ENCODE peak calls at places on chromosomes 2 and 18, in five cellular contexts. One of them, this sample, is unnamed.

GRCh38 chr18:59357928-59358327 is 1.1 kb downstream of the LMAN1 start:
- DNase-seq in upper lobe of left lung: no peak
- DNase-seq in IMR-90: peak; percentile 92
- DNase-seq in HCT116: peak; percentile 4
- DNase-seq in lower lobe of right lung: no peak
- DNase-seq in this sample: peak; percentile 77

GRCh38 chr2:238875531-238876231 is 27.8 kb downstream of the TWIST2 start:
- DNase-seq in IMR-90: no peak
- DNase-seq in HCT116: no peak
- DNase-seq in upper lobe of left lung: no peak
- DNase-seq in lower lobe of right lung: no peak
- DNase-seq in this sample: no peak

GRCh38 chr2:113089907-113090306 is 22.1 kb downstream of the IL1F10 start:
- DNase-seq in lower lobe of right lung: no peak
- DNase-seq in upper lobe of left lung: no peak
- DNase-seq in HCT116: no peak
- DNase-seq in IMR-90: no peak
- DNase-seq in this sample: no peak

GRCh38 chr2:201707142-201707541 is 8.7 kb upstream of the MPP4 start:
- DNase-seq in lower lobe of right lung: no peak
- DNase-seq in HCT116: no peak
- DNase-seq in IMR-90: no peak
- DNase-seq in upper lobe of left lung: no peak
- DNase-seq in this sample: no peak

GRCh38 chr2:215319500-215319899 is 7.6 kb downstream of the ATIC start:
- DNase-seq in IMR-90: no peak
- DNase-seq in lower lobe of right lung: no peak
- DNase-seq in HCT116: no peak
- DNase-seq in upper lobe of left lung: no peak
- DNase-seq in this sample: no peak

GRCh38 chr2:172404824-172405223 is 22.6 kb upstream of the ITGA6 start:
- DNase-seq in IMR-90: peak; percentile 91
- DNase-seq in HCT116: no peak
- DNase-seq in lower lobe of right lung: no peak
- DNase-seq in upper lobe of left lung: no peak
- DNase-seq in this sample: peak; percentile 82

GRCh38 chr2:37573818-37574388 is 97.5 kb downstream of the CDC42EP3 start:
- DNase-seq in IMR-90: peak; percentile 54
- DNase-seq in lower lobe of right lung: no peak
- DNase-seq in HCT116: no peak
- DNase-seq in upper lobe of left lung: no peak
- DNase-seq in this sample: no peak

GRCh38 chr2:38260469-38260868 is 116.6 kb downstream of the ATL2 start:
- DNase-seq in lower lobe of right lung: no peak
- DNase-seq in HCT116: no peak
- DNase-seq in upper lobe of left lung: no peak
- DNase-seq in IMR-90: no peak
- DNase-seq in this sample: no peak

GRCh38 chr2:201363857-201364560 is 6.9 kb upstream of the FLACC1 start:
- DNase-seq in IMR-90: peak; percentile 71
- DNase-seq in lower lobe of right lung: no peak
- DNase-seq in upper lobe of left lung: no peak
- DNase-seq in HCT116: peak; percentile 24
- DNase-seq in this sample: peak; percentile 70

GRCh38 chr2:20448246-20449046 is 1.6 kb downstream of the RHOB start:
- DNase-seq in upper lobe of left lung: peak; percentile 18
- DNase-seq in IMR-90: peak; percentile 19
- DNase-seq in HCT116: no peak
- DNase-seq in lower lobe of right lung: no peak
- DNase-seq in this sample: no peak

GRCh38 chr2:205408690-205409089 is 273.6 kb upstream of the NRP2 start:
- DNase-seq in upper lobe of left lung: no peak
- DNase-seq in lower lobe of right lung: no peak
- DNase-seq in HCT116: no peak
- DNase-seq in IMR-90: peak; percentile 42
- DNase-seq in this sample: no peak

GRCh38 chr2:104088745-104089144 is 765.2 kb upstream of the POU3F3 start:
- DNase-seq in lower lobe of right lung: no peak
- DNase-seq in IMR-90: no peak
- DNase-seq in HCT116: no peak
- DNase-seq in upper lobe of left lung: no peak
- DNase-seq in this sample: no peak

GRCh38 chr2:219400562-219400961 is 12.8 kb upstream of the DNPEP start:
- DNase-seq in lower lobe of right lung: no peak
- DNase-seq in upper lobe of left lung: no peak
- DNase-seq in HCT116: no peak
- DNase-seq in IMR-90: no peak
- DNase-seq in this sample: no peak

DNA sequence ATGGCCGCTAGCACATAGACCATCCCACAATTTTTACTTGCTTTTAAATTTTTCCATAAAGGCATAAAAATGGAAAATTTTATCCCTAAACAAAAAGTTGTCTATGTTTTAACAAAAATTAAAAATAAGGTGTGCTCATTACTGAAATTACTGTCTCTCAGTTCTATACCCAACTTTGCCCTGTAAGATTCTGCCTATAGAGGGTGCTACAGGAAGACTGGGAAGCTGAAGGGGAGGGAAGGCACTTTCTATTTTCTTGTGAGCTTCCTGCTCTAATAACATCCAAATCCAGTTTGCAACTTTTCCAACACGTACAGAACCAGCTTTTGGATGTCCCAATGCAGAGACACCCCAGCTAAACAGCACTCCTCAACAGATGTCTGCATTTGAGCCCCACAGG is 666.9 kb downstream of the PLCL1 start:
- DNase-seq in HCT116: no peak
- DNase-seq in upper lobe of left lung: no peak
- DNase-seq in lower lobe of right lung: no peak
- DNase-seq in IMR-90: no peak
- DNase-seq in this sample: no peak
- TF ChIP-seq CTCF in HCT116: peak; percentile 50
- TF ChIP-seq CTCF in upper lobe of left lung: no peak
- TF ChIP-seq CTCF in lower lobe of right lung: peak; percentile 13
- TF ChIP-seq CTCF in IMR-90: no peak
- TF ChIP-seq CTCF in this sample: peak; percentile 56

GRCh38 chr2:53769318-53769945 is 1.8 kb downstream of the CHAC2 start:
- DNase-seq in HCT116: no peak
- DNase-seq in IMR-90: no peak
- DNase-seq in lower lobe of right lung: no peak
- DNase-seq in upper lobe of left lung: no peak
- DNase-seq in this sample: no peak
- H3K4me3 ChIP-seq in HCT116: no peak overlapping the region
- H3K4me3 ChIP-seq in IMR-90: no peak overlapping the region
- H3K4me3 ChIP-seq in lower lobe of right lung: no peak overlapping the region
- H3K4me3 ChIP-seq in upper lobe of left lung: no peak overlapping the region
- H3K4me3 ChIP-seq in this sample: no peak overlapping the region

GRCh38 chr2:7997279-7997678 is 684.6 kb upstream of the ID2 start:
- DNase-seq in IMR-90: no peak
- DNase-seq in lower lobe of right lung: no peak
- DNase-seq in upper lobe of left lung: no peak
- DNase-seq in HCT116: no peak
- DNase-seq in this sample: no peak

GRCh38 chr2:8000861-8001260 is 681.0 kb upstream of the ID2 start:
- DNase-seq in lower lobe of right lung: no peak
- DNase-seq in IMR-90: peak; percentile 6
- DNase-seq in HCT116: no peak
- DNase-seq in upper lobe of left lung: no peak
- DNase-seq in this sample: no peak

GRCh38 chr2:8002765-8003393 is 679.0 kb upstream of the ID2 start:
- DNase-seq in HCT116: no peak
- DNase-seq in upper lobe of left lung: no peak
- DNase-seq in IMR-90: no peak
- DNase-seq in lower lobe of right lung: no peak
- DNase-seq in this sample: no peak

GRCh38 chr2:8003462-8004075 is 678.3 kb upstream of the ID2 start:
- DNase-seq in IMR-90: peak; percentile 70
- DNase-seq in upper lobe of left lung: no peak
- DNase-seq in HCT116: no peak
- DNase-seq in lower lobe of right lung: no peak
- DNase-seq in this sample: no peak

DNA sequence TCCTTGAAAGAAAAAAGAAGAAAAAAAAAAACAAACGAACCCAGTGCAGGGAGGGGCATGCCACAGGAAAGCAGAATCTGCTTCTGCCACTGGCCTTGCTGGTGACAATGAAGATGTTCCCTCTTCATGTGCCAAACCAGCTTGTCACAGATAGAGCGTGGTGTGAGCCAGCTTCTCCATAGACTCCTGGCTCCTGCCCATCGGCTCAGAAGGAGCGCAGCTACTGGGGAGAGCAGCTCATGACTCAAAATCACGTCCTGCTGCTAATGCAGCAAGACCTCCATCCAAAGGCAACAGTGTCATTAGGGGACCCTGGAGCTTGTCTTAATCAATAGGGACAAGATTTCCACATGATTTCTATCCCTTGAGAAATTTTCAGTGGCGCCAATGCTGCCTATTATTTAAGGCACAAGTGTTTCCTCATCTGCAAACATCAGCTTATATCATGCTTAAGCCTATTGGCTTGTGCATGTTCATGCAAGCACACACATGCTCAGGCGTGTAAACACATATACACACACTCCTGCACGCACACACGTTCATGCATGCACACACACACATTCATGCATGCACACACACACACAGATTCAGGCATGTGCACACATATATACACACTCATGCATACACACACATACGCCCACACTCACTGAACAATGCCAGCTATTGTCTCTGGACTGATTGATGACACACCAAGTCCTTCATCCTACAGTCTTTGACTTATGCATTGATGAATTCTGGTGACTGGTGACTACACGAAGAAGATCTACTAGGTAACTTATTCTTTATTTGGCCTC is 682.0 kb upstream of the ID2 start:
- DNase-seq in lower lobe of right lung: no peak
- DNase-seq in upper lobe of left lung: no peak
- DNase-seq in HCT116: no peak
- DNase-seq in IMR-90: no peak
- DNase-seq in this sample: peak; percentile 68
- H3K4me1 ChIP-seq in lower lobe of right lung: no peaks in the 10 kb centered on the region
- H3K4me1 ChIP-seq in upper lobe of left lung: peaks cover 3% of the 10 kb centered on the region
- H3K4me1 ChIP-seq in HCT116: no peaks in the 10 kb centered on the region
- H3K4me1 ChIP-seq in IMR-90: peaks cover 2% of the 10 kb centered on the region
- H3K4me1 ChIP-seq in this sample: peaks cover 19% of the 10 kb centered on the region

DNA sequence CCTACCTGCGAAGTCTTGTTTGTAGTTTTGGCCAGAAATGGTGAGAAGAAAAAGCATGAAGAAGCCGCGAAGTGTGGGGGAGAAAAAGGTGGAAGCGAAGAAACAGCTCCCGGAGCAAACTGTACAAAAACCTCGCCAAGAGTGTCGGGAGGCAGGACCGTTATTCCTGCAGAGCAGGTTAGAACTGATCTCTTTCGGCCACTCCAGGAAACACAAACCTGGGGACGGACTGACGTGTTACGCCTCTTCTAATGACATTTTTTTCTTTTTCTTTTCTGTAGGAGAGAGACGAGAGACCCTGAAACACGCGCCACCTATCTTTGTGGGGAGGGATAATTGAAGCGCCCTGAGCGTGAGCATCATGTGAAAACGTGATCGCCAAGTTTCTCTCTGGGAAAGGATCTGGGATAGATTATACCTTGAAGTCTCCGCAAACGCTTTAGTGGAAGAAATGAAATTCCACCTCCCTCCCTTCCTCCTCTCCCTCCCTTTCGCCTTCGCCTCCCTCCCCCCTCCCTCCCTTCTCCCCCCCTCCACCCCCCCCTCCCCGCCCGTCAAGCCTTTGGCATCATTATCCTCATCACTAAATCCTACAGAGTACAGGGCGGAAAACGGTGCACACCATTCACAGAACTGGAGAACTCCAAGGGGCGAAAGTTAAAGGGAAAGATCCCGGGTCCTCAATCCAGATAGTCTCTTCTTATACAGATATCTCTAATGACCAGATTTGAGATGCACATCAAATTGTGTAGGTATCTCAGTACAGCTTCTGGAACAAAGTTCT is at the start of gene ZEB2:
- DNase-seq in HCT116: peak; percentile 19
- DNase-seq in IMR-90: peak; percentile 84
- DNase-seq in lower lobe of right lung: peak; percentile 57
- DNase-seq in upper lobe of left lung: peak; percentile 64
- DNase-seq in this sample: no peak
- TF ChIP-seq CTCF in HCT116: peak; percentile 36
- TF ChIP-seq CTCF in IMR-90: peak; percentile 69
- TF ChIP-seq CTCF in lower lobe of right lung: peak; percentile 50
- TF ChIP-seq CTCF in upper lobe of left lung: peak; percentile 59
- TF ChIP-seq CTCF in this sample: peak; percentile 11

GRCh38 chr18:36843784-36844183 is 14.9 kb downstream of the KIAA1328 start:
- DNase-seq in IMR-90: peak; percentile 17
- DNase-seq in lower lobe of right lung: no peak
- DNase-seq in upper lobe of left lung: no peak
- DNase-seq in HCT116: no peak
- DNase-seq in this sample: no peak
- H3K4me3 ChIP-seq in IMR-90: no peak overlapping the region
- H3K4me3 ChIP-seq in lower lobe of right lung: no peak overlapping the region
- H3K4me3 ChIP-seq in upper lobe of left lung: peak overlapping the region; percentile 39
- H3K4me3 ChIP-seq in HCT116: no peak overlapping the region
- H3K4me3 ChIP-seq in this sample: no peak overlapping the region

DNA sequence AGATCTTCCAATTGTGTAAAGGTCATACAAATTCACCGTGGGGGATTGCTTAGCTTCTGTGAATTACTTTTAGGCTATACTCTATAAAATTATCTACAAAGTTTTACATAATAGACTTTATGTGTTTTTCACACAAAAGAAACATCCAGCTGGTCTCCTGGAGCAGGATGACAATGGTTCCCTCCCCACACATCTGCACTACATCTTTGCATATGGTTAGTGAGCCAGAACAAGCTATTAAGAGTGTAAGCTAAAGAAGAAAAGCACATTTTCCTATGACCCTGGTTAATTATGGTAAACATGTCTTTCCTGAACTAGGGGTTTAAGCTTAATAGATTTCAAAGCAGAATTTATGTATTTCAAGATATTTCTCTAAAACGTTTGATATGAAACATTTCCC is 295.1 kb downstream of the ASXL3 start:
- DNase-seq in IMR-90: no peak
- DNase-seq in lower lobe of right lung: no peak
- DNase-seq in upper lobe of left lung: no peak
- DNase-seq in HCT116: no peak
- DNase-seq in this sample: no peak
- H3K4me1 ChIP-seq in IMR-90: no peaks in the 10 kb centered on the region
- H3K4me1 ChIP-seq in lower lobe of right lung: no peaks in the 10 kb centered on the region
- H3K4me1 ChIP-seq in upper lobe of left lung: no peaks in the 10 kb centered on the region
- H3K4me1 ChIP-seq in HCT116: no peaks in the 10 kb centered on the region
- H3K4me1 ChIP-seq in this sample: no peaks in the 10 kb centered on the region

GRCh38 chr2:47195149-47195548 is 40.0 kb upstream of the STPG4 start:
- DNase-seq in IMR-90: no peak
- DNase-seq in HCT116: no peak
- DNase-seq in upper lobe of left lung: no peak
- DNase-seq in lower lobe of right lung: no peak
- DNase-seq in this sample: peak; percentile 71
- TF ChIP-seq CTCF in IMR-90: no peak
- TF ChIP-seq CTCF in HCT116: no peak
- TF ChIP-seq CTCF in upper lobe of left lung: no peak
- TF ChIP-seq CTCF in lower lobe of right lung: no peak
- TF ChIP-seq CTCF in this sample: no peak

DNA sequence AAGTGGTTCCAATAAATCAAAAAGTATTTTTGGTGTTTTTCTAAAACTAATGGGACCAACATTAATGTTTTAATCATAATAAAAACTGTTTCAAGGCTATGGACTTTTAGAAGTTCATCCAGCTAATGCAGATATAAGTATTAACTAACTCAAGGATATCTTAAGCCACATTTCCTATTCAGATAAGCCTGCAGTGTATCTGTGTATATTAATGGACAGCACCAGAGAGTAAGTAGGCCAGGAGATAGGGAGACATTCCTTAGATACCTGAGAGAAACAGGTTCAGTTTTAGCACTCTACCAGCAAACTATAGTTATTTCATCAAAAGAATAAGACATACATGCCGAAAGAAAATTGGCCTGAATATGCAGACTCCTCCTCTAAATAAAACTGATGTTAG is 27.3 kb downstream of the PREPL start:
- DNase-seq in IMR-90: no peak
- DNase-seq in lower lobe of right lung: no peak
- DNase-seq in upper lobe of left lung: no peak
- DNase-seq in HCT116: no peak
- DNase-seq in this sample: no peak
- H3K4me3 ChIP-seq in IMR-90: no peak overlapping the region
- H3K4me3 ChIP-seq in lower lobe of right lung: no peak overlapping the region
- H3K4me3 ChIP-seq in upper lobe of left lung: no peak overlapping the region
- H3K4me3 ChIP-seq in HCT116: no peak overlapping the region
- H3K4me3 ChIP-seq in this sample: no peak overlapping the region

This sample was measured in mammary epithelial cell.